ENCODE peak calls at places on chromosomes 2 and 18, in eight cellular contexts. One of them, this sample, is unnamed.

GRCh38 chr2:202135111-202135874 is 62.2 kb downstream of the KIAA2012 start:
- DNase-seq in cardiac muscle cell: no peak
- DNase-seq in Panc1: no peak
- DNase-seq in aorta: peak; percentile 92
- DNase-seq in GM23248: peak; percentile 97
- DNase-seq in SJSA1: peak; percentile 62
- DNase-seq in body of pancreas: peak; percentile 48
- DNase-seq in neural progenitor cell: no peak
- DNase-seq in this sample: peak; percentile 79

GRCh38 chr2:42913280-42913878 is 121.0 kb upstream of the HAAO start:
- DNase-seq in cardiac muscle cell: no peak
- DNase-seq in Panc1: no peak
- DNase-seq in aorta: no peak
- DNase-seq in GM23248: no peak
- DNase-seq in SJSA1: no peak
- DNase-seq in body of pancreas: no peak
- DNase-seq in neural progenitor cell: no peak
- DNase-seq in this sample: no peak

GRCh38 chr2:66426250-66427064 is 8.5 kb upstream of the MEIS1 start:
- DNase-seq in cardiac muscle cell: peak; percentile 61
- DNase-seq in Panc1: no peak
- DNase-seq in aorta: peak; percentile 63
- DNase-seq in GM23248: no peak
- DNase-seq in SJSA1: no peak
- DNase-seq in body of pancreas: peak; percentile 11
- DNase-seq in neural progenitor cell: peak; percentile 72
- DNase-seq in this sample: no peak

GRCh38 chr18:74457043-74457742 is at the start of gene DIPK1C:
- DNase-seq in cardiac muscle cell: peak; percentile 13
- DNase-seq in Panc1: no peak
- DNase-seq in aorta: no peak
- DNase-seq in GM23248: peak; percentile 24
- DNase-seq in SJSA1: no peak
- DNase-seq in body of pancreas: no peak
- DNase-seq in neural progenitor cell: peak; percentile 69
- DNase-seq in this sample: peak; percentile 33

GRCh38 chr2:63189026-63189425 is 138.4 kb downstream of the OTX1 start:
- DNase-seq in cardiac muscle cell: peak; percentile 25
- DNase-seq in Panc1: peak; percentile 55
- DNase-seq in aorta: no peak
- DNase-seq in GM23248: peak; percentile 72
- DNase-seq in SJSA1: no peak
- DNase-seq in body of pancreas: peak; percentile 48
- DNase-seq in neural progenitor cell: peak; percentile 70
- DNase-seq in this sample: peak; percentile 63

GRCh38 chr2:68292108-68292710 is 27.5 kb downstream of the CNRIP1 start:
- DNase-seq in cardiac muscle cell: peak; percentile 37
- DNase-seq in Panc1: peak; percentile 18
- DNase-seq in aorta: no peak
- DNase-seq in GM23248: peak; percentile 50
- DNase-seq in SJSA1: no peak
- DNase-seq in body of pancreas: peak; percentile 35
- DNase-seq in neural progenitor cell: peak; percentile 52
- DNase-seq in this sample: no peak

GRCh38 chr18:61551586-61551985 is 218.4 kb downstream of the CDH20 start:
- DNase-seq in cardiac muscle cell: peak; percentile 85
- DNase-seq in Panc1: peak; percentile 67
- DNase-seq in aorta: no peak
- DNase-seq in GM23248: peak; percentile 77
- DNase-seq in SJSA1: peak; percentile 65
- DNase-seq in body of pancreas: peak; percentile 27
- DNase-seq in neural progenitor cell: peak; percentile 81
- DNase-seq in this sample: peak; percentile 74

GRCh38 chr2:86825728-86826386 is 35.1 kb upstream of the CD8A start:
- DNase-seq in cardiac muscle cell: no peak
- DNase-seq in Panc1: no peak
- DNase-seq in aorta: no peak
- DNase-seq in GM23248: no peak
- DNase-seq in SJSA1: no peak
- DNase-seq in body of pancreas: no peak
- DNase-seq in neural progenitor cell: no peak
- DNase-seq in this sample: no peak

GRCh38 chr2:15186118-15186517 is 375.0 kb downstream of the NBAS start:
- DNase-seq in cardiac muscle cell: no peak
- DNase-seq in Panc1: no peak
- DNase-seq in aorta: no peak
- DNase-seq in GM23248: no peak
- DNase-seq in SJSA1: no peak
- DNase-seq in body of pancreas: no peak
- DNase-seq in neural progenitor cell: no peak
- DNase-seq in this sample: no peak

GRCh38 chr2:127410871-127411396 is 7.3 kb upstream of the PROC start:
- DNase-seq in cardiac muscle cell: no peak
- DNase-seq in Panc1: no peak
- DNase-seq in aorta: no peak
- DNase-seq in GM23248: peak; percentile 83
- DNase-seq in SJSA1: peak; percentile 78
- DNase-seq in body of pancreas: no peak
- DNase-seq in neural progenitor cell: no peak
- DNase-seq in this sample: peak; percentile 32

GRCh38 chr18:48412339-48412929 is 3.3 kb upstream of the ZBTB7C start:
- DNase-seq in cardiac muscle cell: peak; percentile 72
- DNase-seq in Panc1: peak; percentile 20
- DNase-seq in aorta: no peak
- DNase-seq in GM23248: peak; percentile 66
- DNase-seq in SJSA1: no peak
- DNase-seq in body of pancreas: peak; percentile 46
- DNase-seq in neural progenitor cell: peak; percentile 56
- DNase-seq in this sample: peak; percentile 49

GRCh38 chr18:78620326-78620725 is 359.3 kb upstream of the SALL3 start:
- DNase-seq in cardiac muscle cell: no peak
- DNase-seq in Panc1: no peak
- DNase-seq in aorta: peak; percentile 25
- DNase-seq in GM23248: no peak
- DNase-seq in SJSA1: peak; percentile 25
- DNase-seq in body of pancreas: no peak
- DNase-seq in neural progenitor cell: no peak
- DNase-seq in this sample: no peak

GRCh38 chr18:78619854-78620253 is 359.8 kb upstream of the SALL3 start:
- DNase-seq in cardiac muscle cell: no peak
- DNase-seq in Panc1: no peak
- DNase-seq in aorta: peak; percentile 28
- DNase-seq in GM23248: no peak
- DNase-seq in SJSA1: peak; percentile 29
- DNase-seq in body of pancreas: no peak
- DNase-seq in neural progenitor cell: no peak
- DNase-seq in this sample: no peak

GRCh38 chr18:78623142-78623541 is 356.5 kb upstream of the SALL3 start:
- DNase-seq in cardiac muscle cell: no peak
- DNase-seq in Panc1: no peak
- DNase-seq in aorta: peak; percentile 13
- DNase-seq in GM23248: no peak
- DNase-seq in SJSA1: no peak
- DNase-seq in body of pancreas: no peak
- DNase-seq in neural progenitor cell: no peak
- DNase-seq in this sample: no peak

GRCh38 chr18:78622251-78622953 is 357.2 kb upstream of the SALL3 start:
- DNase-seq in cardiac muscle cell: no peak
- DNase-seq in Panc1: no peak
- DNase-seq in aorta: peak; percentile 42
- DNase-seq in GM23248: no peak
- DNase-seq in SJSA1: peak; percentile 14
- DNase-seq in body of pancreas: no peak
- DNase-seq in neural progenitor cell: no peak
- DNase-seq in this sample: no peak

DNA sequence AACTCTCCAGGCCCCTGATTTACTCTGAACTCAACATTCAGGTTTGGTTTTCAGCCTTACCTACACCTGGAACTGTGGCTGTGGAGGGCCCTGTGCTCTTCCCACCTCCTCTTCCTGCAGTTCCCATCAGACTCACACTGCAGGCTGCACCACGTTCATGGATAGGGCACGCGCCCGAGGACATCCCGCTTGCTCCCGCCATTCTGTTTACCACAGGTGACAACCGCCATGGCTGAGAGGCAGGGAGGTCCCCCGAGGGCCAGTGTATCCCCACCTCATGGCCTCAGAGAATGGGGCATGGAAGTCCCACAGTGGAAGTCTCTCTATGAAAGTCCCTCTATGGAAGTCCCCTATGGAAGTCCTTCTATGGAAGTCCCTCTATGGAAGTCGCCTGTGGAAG is 358.5 kb upstream of the SALL3 start:
- DNase-seq in cardiac muscle cell: no peak
- DNase-seq in Panc1: no peak
- DNase-seq in aorta: peak; percentile 51
- DNase-seq in GM23248: no peak
- DNase-seq in SJSA1: peak; percentile 40
- DNase-seq in body of pancreas: no peak
- DNase-seq in neural progenitor cell: no peak
- DNase-seq in this sample: no peak
- H3K9me3 ChIP-seq in cardiac muscle cell: no peaks in the 10 kb centered on the region
- H3K9me3 ChIP-seq in Panc1: no peaks in the 10 kb centered on the region
- H3K9me3 ChIP-seq in aorta: peaks cover 2% of the 10 kb centered on the region
- H3K9me3 ChIP-seq in GM23248: no peaks in the 10 kb centered on the region
- H3K9me3 ChIP-seq in SJSA1: peaks cover 8% of the 10 kb centered on the region
- H3K9me3 ChIP-seq in body of pancreas: no peaks in the 10 kb centered on the region
- H3K9me3 ChIP-seq in neural progenitor cell: no peaks in the 10 kb centered on the region
- H3K9me3 ChIP-seq in this sample: no peaks in the 10 kb centered on the region

GRCh38 chr2:131034122-131035051 is 58.9 kb downstream of the FAM168B start:
- DNase-seq in cardiac muscle cell: peak; percentile 79
- DNase-seq in Panc1: no peak
- DNase-seq in aorta: peak; percentile 79
- DNase-seq in GM23248: peak; percentile 74
- DNase-seq in SJSA1: no peak
- DNase-seq in body of pancreas: peak; percentile 34
- DNase-seq in neural progenitor cell: peak; percentile 90
- DNase-seq in this sample: peak; percentile 57
- H3K27ac ChIP-seq in cardiac muscle cell: no peak overlapping the region
- H3K27ac ChIP-seq in Panc1: no peak overlapping the region
- H3K27ac ChIP-seq in aorta: no peak overlapping the region
- H3K27ac ChIP-seq in GM23248: no peak overlapping the region
- H3K27ac ChIP-seq in SJSA1: no peak overlapping the region
- H3K27ac ChIP-seq in body of pancreas: no peak overlapping the region
- H3K27ac ChIP-seq in neural progenitor cell: no peak overlapping the region
- H3K27ac ChIP-seq in this sample: no peak overlapping the region

GRCh38 chr2:57105694-57106093 is 921.9 kb downstream of the CCDC85A start:
- DNase-seq in cardiac muscle cell: no peak
- DNase-seq in Panc1: no peak
- DNase-seq in aorta: no peak
- DNase-seq in GM23248: no peak
- DNase-seq in SJSA1: no peak
- DNase-seq in body of pancreas: no peak
- DNase-seq in neural progenitor cell: peak; percentile 7
- DNase-seq in this sample: no peak
- H3K9me3 ChIP-seq in cardiac muscle cell: no peaks in the 10 kb centered on the region
- H3K9me3 ChIP-seq in Panc1: no peaks in the 10 kb centered on the region
- H3K9me3 ChIP-seq in aorta: no peaks in the 10 kb centered on the region
- H3K9me3 ChIP-seq in GM23248: no peaks in the 10 kb centered on the region
- H3K9me3 ChIP-seq in SJSA1: no peaks in the 10 kb centered on the region
- H3K9me3 ChIP-seq in body of pancreas: no peaks in the 10 kb centered on the region
- H3K9me3 ChIP-seq in neural progenitor cell: peaks cover 4% of the 10 kb centered on the region
- H3K9me3 ChIP-seq in this sample: no peaks in the 10 kb centered on the region

GRCh38 chr18:7037470-7037869 is 80.1 kb downstream of the LAMA1 start:
- DNase-seq in cardiac muscle cell: no peak
- DNase-seq in Panc1: no peak
- DNase-seq in aorta: no peak
- DNase-seq in GM23248: peak; percentile 2
- DNase-seq in SJSA1: no peak
- DNase-seq in body of pancreas: no peak
- DNase-seq in neural progenitor cell: no peak
- DNase-seq in this sample: no peak

GRCh38 chr18:7035807-7036206 is 81.8 kb downstream of the LAMA1 start:
- DNase-seq in cardiac muscle cell: no peak
- DNase-seq in Panc1: no peak
- DNase-seq in aorta: no peak
- DNase-seq in GM23248: no peak
- DNase-seq in SJSA1: no peak
- DNase-seq in body of pancreas: no peak
- DNase-seq in neural progenitor cell: no peak
- DNase-seq in this sample: no peak

GRCh38 chr18:7034924-7035323 is 82.7 kb downstream of the LAMA1 start:
- DNase-seq in cardiac muscle cell: no peak
- DNase-seq in Panc1: no peak
- DNase-seq in aorta: no peak
- DNase-seq in GM23248: no peak
- DNase-seq in SJSA1: no peak
- DNase-seq in body of pancreas: no peak
- DNase-seq in neural progenitor cell: no peak
- DNase-seq in this sample: no peak

GRCh38 chr18:7032537-7032936 is 85.1 kb downstream of the LAMA1 start:
- DNase-seq in cardiac muscle cell: no peak
- DNase-seq in Panc1: no peak
- DNase-seq in aorta: no peak
- DNase-seq in GM23248: no peak
- DNase-seq in SJSA1: no peak
- DNase-seq in body of pancreas: no peak
- DNase-seq in neural progenitor cell: no peak
- DNase-seq in this sample: no peak

DNA sequence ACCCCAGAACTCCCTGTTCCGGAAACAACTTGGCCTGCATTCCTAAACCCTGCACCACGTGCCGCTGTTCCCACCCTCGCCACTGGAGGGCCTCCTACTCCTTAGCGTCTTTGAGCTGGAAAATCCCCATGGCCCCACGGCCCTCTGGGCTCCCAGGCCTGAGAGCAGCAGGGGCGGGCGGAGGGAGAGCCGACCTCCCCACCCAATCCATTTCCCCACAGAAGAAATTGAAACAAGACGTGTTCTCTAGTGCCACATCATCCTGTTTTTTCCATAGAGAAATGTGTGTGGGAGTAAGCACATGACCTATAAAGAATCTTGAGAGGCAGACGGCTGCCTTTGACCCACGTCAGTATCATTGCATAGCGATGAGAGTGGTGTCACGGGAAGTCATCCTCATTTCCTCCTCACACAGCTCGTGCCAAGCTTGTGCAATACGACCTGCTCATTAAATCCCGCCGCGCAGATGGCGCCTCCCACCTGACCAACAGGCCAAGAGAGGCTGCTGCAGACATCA is 79.2 kb downstream of the LAMA1 start:
- DNase-seq in cardiac muscle cell: peak; percentile 79
- DNase-seq in Panc1: peak; percentile 5
- DNase-seq in aorta: peak; percentile 94
- DNase-seq in GM23248: peak; percentile 100
- DNase-seq in SJSA1: peak; percentile 61
- DNase-seq in body of pancreas: peak; percentile 67
- DNase-seq in neural progenitor cell: peak; percentile 76
- DNase-seq in this sample: peak; percentile 92
- H3K27ac ChIP-seq in cardiac muscle cell: no peak overlapping the region
- H3K27ac ChIP-seq in Panc1: no peak overlapping the region
- H3K27ac ChIP-seq in aorta: no peak overlapping the region
- H3K27ac ChIP-seq in GM23248: peak overlapping the region; percentile 82
- H3K27ac ChIP-seq in SJSA1: no peak overlapping the region
- H3K27ac ChIP-seq in body of pancreas: no peak overlapping the region
- H3K27ac ChIP-seq in neural progenitor cell: no peak overlapping the region
- H3K27ac ChIP-seq in this sample: peak overlapping the region; percentile 56

GRCh38 chr18:59270689-59271257 is 2.5 kb downstream of the RAX start:
- DNase-seq in cardiac muscle cell: no peak
- DNase-seq in Panc1: no peak
- DNase-seq in aorta: no peak
- DNase-seq in GM23248: no peak
- DNase-seq in SJSA1: no peak
- DNase-seq in body of pancreas: no peak
- DNase-seq in neural progenitor cell: no peak
- DNase-seq in this sample: no peak
- H3K9me3 ChIP-seq in cardiac muscle cell: no peaks in the 10 kb centered on the region
- H3K9me3 ChIP-seq in Panc1: no peaks in the 10 kb centered on the region
- H3K9me3 ChIP-seq in aorta: no peaks in the 10 kb centered on the region
- H3K9me3 ChIP-seq in GM23248: no peaks in the 10 kb centered on the region
- H3K9me3 ChIP-seq in SJSA1: peaks cover 10% of the 10 kb centered on the region
- H3K9me3 ChIP-seq in body of pancreas: no peaks in the 10 kb centered on the region
- H3K9me3 ChIP-seq in neural progenitor cell: no peaks in the 10 kb centered on the region
- H3K9me3 ChIP-seq in this sample: no peaks in the 10 kb centered on the region

GRCh38 chr18:57404345-57404744 is 30.8 kb upstream of the ONECUT2 start:
- DNase-seq in cardiac muscle cell: no peak
- DNase-seq in Panc1: no peak
- DNase-seq in aorta: no peak
- DNase-seq in GM23248: no peak
- DNase-seq in SJSA1: no peak
- DNase-seq in body of pancreas: no peak
- DNase-seq in neural progenitor cell: no peak
- DNase-seq in this sample: no peak
- H3K27ac ChIP-seq in cardiac muscle cell: no peak overlapping the region
- H3K27ac ChIP-seq in Panc1: no peak overlapping the region
- H3K27ac ChIP-seq in aorta: no peak overlapping the region
- H3K27ac ChIP-seq in GM23248: no peak overlapping the region
- H3K27ac ChIP-seq in SJSA1: no peak overlapping the region
- H3K27ac ChIP-seq in body of pancreas: no peak overlapping the region
- H3K27ac ChIP-seq in neural progenitor cell: no peak overlapping the region
- H3K27ac ChIP-seq in this sample: no peak overlapping the region